ENCODE peak calls at places on chromosomes 11 and 22, in nine cellular contexts. F, T, N, M, B, R, A, W and V are unnamed samples.

GRCh38 chr11:78651923-78652602 is 77.4 kb upstream of the NARS2 start:
- DNase-seq in M (no peak), N (no peak), R (no peak), A (no peak), F (no peak), T (no peak), B (no peak), W (no peak), V (no peak)

GRCh38 chr11:134413334-134414035 is 1.4 kb upstream of the B3GAT1 start:
- DNase-seq in B (no peak), N (no peak), R (peak), T (no peak), W (no peak), A (no peak), F (peak), M (no peak), V (no peak)

GRCh38 chr11:134854391-134854991 is 442.4 kb upstream of the B3GAT1 start:
- DNase-seq in F (no peak), M (no peak), B (no peak), W (no peak), A (no peak), T (no peak), R (no peak), N (no peak), V (no peak)

GRCh38 chr11:67369275-67369674 is 4.1 kb downstream of the CLCF1 start:
- DNase-seq in W (no peak), N (no peak), A (no peak), R (no peak), T (no peak), F (no peak), B (no peak), M (no peak), V (no peak)

GRCh38 chr22:45968751-45969413 is 8.1 kb downstream of the WNT7B start:
- DNase-seq in W (no peak), F (no peak), B (no peak), R (no peak), T (no peak), M (no peak), N (peak), A (no peak), V (no peak)

GRCh38 chr11:125947419-125948277 is 1.8 kb downstream of the VSIG10L2 start:
- DNase-seq in R (no peak), F (no peak), T (no peak), M (no peak), B (no peak), N (no peak), W (no peak), A (no peak), V (no peak)

GRCh38 chr11:131609317-131609716 is 238.9 kb downstream of the NTM start:
- DNase-seq in F (no peak), T (no peak), A (no peak), R (no peak), N (no peak), W (no peak), B (no peak), M (no peak), V (peak)

GRCh38 chr22:47372596-47373385 is 610.3 kb downstream of the TBC1D22A start:
- DNase-seq in B (no peak), M (no peak), A (no peak), T (no peak), N (no peak), F (no peak), R (no peak), W (no peak), V (no peak)

GRCh38 chr11:132334769-132335280 is 964.4 kb downstream of the NTM start:
- DNase-seq in B (no peak), N (no peak), W (no peak), R (no peak), F (no peak), A (no peak), T (no peak), M (no peak), V (no peak)

GRCh38 chr11:11531127-11531526 is 90.7 kb downstream of the GALNT18 start:
- DNase-seq in R (no peak), M (no peak), A (no peak), F (no peak), W (no peak), N (no peak), T (no peak), B (no peak), V (no peak)

GRCh38 chr11:105923252-105923651 is 98.8 kb downstream of the MSANTD4 start:
- DNase-seq in T (no peak), F (no peak), B (no peak), W (no peak), A (no peak), N (no peak), M (no peak), R (no peak), V (no peak)

GRCh38 chr11:46055371-46055770 is 65.9 kb downstream of the PHF21A start:
- DNase-seq in R (peak), N (no peak), M (no peak), A (no peak), T (no peak), F (peak), W (no peak), B (no peak), V (no peak)

GRCh38 chr11:134045799-134046635 is 22.9 kb upstream of the JAM3 start:
- DNase-seq in B (no peak), T (peak), R (peak), W (no peak), M (no peak), N (peak), F (peak), A (no peak), V (no peak)

GRCh38 chr11:126007263-126007662 is 55.4 kb downstream of the CDON start:
- DNase-seq in M (no peak), T (no peak), W (no peak), F (no peak), B (no peak), A (no peak), N (no peak), R (no peak), V (no peak)

GRCh38 chr11:62444271-62444833 is 25.5 kb downstream of the SCGB1A1 start:
- DNase-seq in A (peak), W (peak), B (peak), M (no peak), F (no peak), R (peak), T (no peak), N (no peak), V (no peak)

GRCh38 chr11:102830328-102830727 is 13.1 kb downstream of the MMP3 start:
- DNase-seq in B (no peak), M (no peak), R (no peak), T (no peak), A (no peak), N (no peak), W (no peak), F (no peak), V (no peak)

GRCh38 chr11:60263434-60263833 is 17.0 kb upstream of the MS4A4A start:
- DNase-seq in M (no peak), B (no peak), R (no peak), F (no peak), W (no peak), N (peak), T (no peak), A (no peak), V (no peak)

GRCh38 chr22:35430897-35431322 is 31.0 kb downstream of the MCM5 start:
- DNase-seq in F (peak), A (peak), N (peak), W (peak), T (peak), B (peak), M (peak), R (peak), V (peak)

GRCh38 chr11:7019500-7020182 is 505 bp downstream of the ZNF214 start:
- DNase-seq in F (peak), W (peak), B (peak), T (peak), R (peak), M (no peak), N (no peak), A (peak), V (no peak)

GRCh38 chr11:111283945-111284481 is 14.3 kb upstream of the POU2AF3 start:
- DNase-seq in M (no peak), T (no peak), B (peak), W (peak), F (peak), N (peak), R (no peak), A (peak), V (no peak)

GRCh38 chr11:130411223-130411622 is 17.2 kb downstream of the ADAMTS8 start:
- DNase-seq in F (no peak), R (no peak), N (no peak), A (no peak), B (no peak), W (no peak), T (no peak), M (no peak), V (no peak)

GRCh38 chr11:89442801-89443200 is 48.4 kb downstream of the NOX4 start:
- DNase-seq in F (peak), M (no peak), R (no peak), N (no peak), A (no peak), T (no peak), B (no peak), W (no peak), V (no peak)

DNA sequence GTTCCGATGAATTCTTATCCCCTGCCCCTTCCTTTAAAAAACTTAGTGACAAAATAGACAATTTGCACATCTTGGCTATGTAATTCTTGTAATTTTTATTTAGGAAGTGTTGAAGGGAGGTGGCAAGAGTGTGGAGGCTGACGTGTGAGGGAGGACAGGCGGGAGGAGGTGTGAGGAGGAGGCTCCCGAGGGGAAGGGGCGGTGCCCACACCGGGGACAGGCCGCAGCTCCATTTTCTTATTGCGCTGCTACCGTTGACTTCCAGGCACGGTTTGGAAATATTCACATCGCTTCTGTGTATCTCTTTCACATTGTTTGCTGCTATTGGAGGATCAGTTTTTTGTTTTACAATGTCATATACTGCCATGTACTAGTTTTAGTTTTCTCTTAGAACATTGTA is 12.0 kb downstream of the CCND1 start:
- DNase-seq in W (peak), N (no peak), R (no peak), M (peak), T (no peak), B (no peak), A (no peak), F (no peak), V (no peak)
- TF ChIP-seq CTCF in W (no peak), N (no peak), R (no peak), M (no peak), T (no peak), B (no peak), A (no peak), F (no peak), V (no peak)

GRCh38 chr11:73749118-73749517 is 11.8 kb downstream of the RAB6A start:
- DNase-seq in F (no peak), T (no peak), B (no peak), M (no peak), A (no peak), R (no peak), N (no peak), W (no peak), V (no peak)
- H3K4me3 ChIP-seq in F (no peak), T (no peak), B (no peak), M (no peak), A (no peak), R (no peak), N (no peak), W (no peak), V (no peak)

GRCh38 chr22:44423556-44423955 is 74.5 kb downstream of the RTL6 start:
- DNase-seq in R (no peak), W (peak), T (no peak), F (no peak), N (no peak), A (no peak), M (no peak), B (no peak), V (no peak)

GRCh38 chr22:44425356-44425755 is 72.7 kb downstream of the RTL6 start:
- DNase-seq in M (no peak), B (no peak), F (no peak), W (no peak), N (no peak), A (no peak), T (no peak), R (no peak), V (no peak)

GRCh38 chr22:44424131-44424711 is 73.8 kb downstream of the RTL6 start:
- DNase-seq in N (no peak), M (no peak), R (no peak), T (no peak), A (no peak), F (no peak), B (no peak), W (peak), V (no peak)

GRCh38 chr22:44422742-44423370 is 75.2 kb downstream of the RTL6 start:
- DNase-seq in R (no peak), M (no peak), N (no peak), A (no peak), B (no peak), F (no peak), T (no peak), W (peak), V (no peak)

DNA sequence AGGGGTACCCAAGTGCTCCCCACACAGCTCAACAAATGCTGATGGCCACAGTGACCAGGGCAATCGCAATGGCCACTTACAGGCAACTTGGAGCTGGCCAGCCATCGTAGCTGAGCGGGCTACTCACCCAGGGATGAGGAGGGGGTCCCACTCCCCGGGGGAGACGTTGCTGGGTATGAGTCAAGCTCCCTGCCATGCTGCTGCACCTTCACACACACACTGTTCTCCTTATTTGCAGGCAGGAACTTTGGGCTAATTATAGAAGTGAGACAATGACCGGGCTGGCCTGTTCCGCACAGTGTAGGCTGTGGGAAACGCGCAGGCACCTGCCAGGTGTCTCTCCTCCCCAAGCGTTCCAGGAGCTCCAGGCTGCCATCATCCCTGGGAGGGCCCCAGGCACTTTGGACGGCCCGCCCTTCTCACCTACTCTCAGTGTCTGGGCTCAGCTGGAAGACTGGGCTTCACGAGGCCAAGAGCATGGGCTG is 73.1 kb downstream of the RTL6 start:
- DNase-seq in M (no peak), F (no peak), B (no peak), A (no peak), W (no peak), T (no peak), R (no peak), N (no peak), V (no peak)
- TF ChIP-seq CTCF in M (no peak), F (no peak), B (no peak), A (no peak), W (no peak), T (no peak), R (no peak), N (no peak), V (no peak)

DNA sequence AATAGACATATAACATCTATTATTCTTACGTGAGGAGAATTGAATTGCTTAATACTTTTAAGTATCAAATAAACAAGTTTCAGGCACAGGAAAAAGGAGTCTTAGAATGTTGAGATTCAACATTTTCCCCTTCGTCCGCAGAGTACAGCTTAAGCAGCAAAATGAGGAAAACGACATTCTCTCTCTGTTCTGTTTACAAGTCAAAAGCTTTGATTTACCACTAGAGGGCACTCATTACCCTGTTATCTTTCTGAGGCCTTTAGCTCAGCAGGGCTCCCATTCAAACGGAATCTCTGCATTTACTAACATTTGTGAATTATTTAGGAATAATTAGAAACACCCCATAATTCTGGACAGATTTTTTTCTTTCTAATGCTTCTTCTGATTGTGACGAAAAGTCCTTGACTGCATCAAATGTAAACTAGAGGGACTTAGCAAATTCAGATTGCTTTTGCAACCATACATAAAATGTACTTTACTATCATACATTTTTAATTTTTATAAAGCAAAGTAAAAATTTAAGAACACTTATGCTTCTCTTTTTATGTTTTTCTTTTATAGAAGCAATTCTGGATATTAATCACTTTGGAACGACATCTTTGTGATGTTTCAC is 75.0 kb downstream of the JRKL start:
- DNase-seq in N (peak), M (peak), B (no peak), F (peak), R (peak), T (peak), A (peak), W (no peak), V (peak)
- H3K4me3 ChIP-seq in N (no peak), M (no peak), B (no peak), F (no peak), R (no peak), T (no peak), A (no peak), W (no peak), V (peak)

GRCh38 chr11:116249561-116249960 is 523.2 kb downstream of the BUD13 start:
- DNase-seq in M (no peak), B (no peak), N (no peak), T (no peak), F (peak), R (no peak), W (no peak), A (no peak), V (no peak)
- TF ChIP-seq CTCF in M (no peak), B (no peak), N (peak), T (no peak), F (no peak), R (no peak), W (no peak), A (no peak), V (no peak)

GRCh38 chr11:112620621-112621394 is 340.4 kb upstream of the NCAM1 start:
- DNase-seq in N (peak), M (no peak), T (no peak), B (no peak), W (no peak), F (no peak), R (no peak), A (no peak), V (no peak)
- H3K4me3 ChIP-seq in N (no peak), M (no peak), T (no peak), B (no peak), W (no peak), F (no peak), R (no peak), A (no peak), V (no peak)

DNA sequence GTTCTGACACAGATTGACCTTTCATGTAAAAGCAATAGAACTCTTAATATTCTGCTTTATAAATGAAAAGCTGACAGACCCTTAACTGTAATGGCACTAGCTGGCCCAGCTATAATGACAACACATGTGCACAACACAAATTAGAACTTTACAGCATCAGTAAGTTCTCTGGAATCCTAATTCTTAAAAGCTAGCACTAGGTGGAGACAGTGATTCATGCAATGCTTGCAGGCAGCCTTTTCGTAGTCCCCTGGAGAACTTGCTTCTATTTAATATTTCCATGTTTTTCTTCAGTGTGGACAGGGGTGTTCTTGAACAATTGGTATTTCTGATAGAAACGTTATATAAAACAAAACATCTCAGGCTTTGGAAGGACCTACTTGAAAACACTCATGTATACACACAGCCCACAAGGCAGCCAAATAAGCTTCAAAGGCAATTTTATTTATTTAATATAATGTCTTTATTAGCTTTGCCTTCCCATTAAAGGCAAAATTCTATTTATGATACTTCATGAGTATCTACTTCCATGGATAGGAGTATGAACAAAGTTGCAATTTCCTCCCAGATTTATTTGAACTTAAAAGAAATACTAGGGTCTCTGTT is 374.3 kb upstream of the MPPED2 start:
- DNase-seq in T (peak), R (peak), N (peak), F (peak), A (no peak), W (no peak), M (no peak), B (no peak), V (no peak)
- TF ChIP-seq CTCF in T (peak), R (peak), N (no peak), F (peak), A (peak), W (no peak), M (no peak), B (no peak), V (peak)

GRCh38 chr22:38305481-38306448 is 11.5 kb downstream of the CSNK1E start:
- DNase-seq in M (no peak), F (peak), W (no peak), T (no peak), B (peak), N (peak), R (peak), A (no peak), V (no peak)
- H3K4me3 ChIP-seq in M (no peak), F (no peak), W (no peak), T (no peak), B (no peak), N (no peak), R (no peak), A (peak), V (no peak)

DNA sequence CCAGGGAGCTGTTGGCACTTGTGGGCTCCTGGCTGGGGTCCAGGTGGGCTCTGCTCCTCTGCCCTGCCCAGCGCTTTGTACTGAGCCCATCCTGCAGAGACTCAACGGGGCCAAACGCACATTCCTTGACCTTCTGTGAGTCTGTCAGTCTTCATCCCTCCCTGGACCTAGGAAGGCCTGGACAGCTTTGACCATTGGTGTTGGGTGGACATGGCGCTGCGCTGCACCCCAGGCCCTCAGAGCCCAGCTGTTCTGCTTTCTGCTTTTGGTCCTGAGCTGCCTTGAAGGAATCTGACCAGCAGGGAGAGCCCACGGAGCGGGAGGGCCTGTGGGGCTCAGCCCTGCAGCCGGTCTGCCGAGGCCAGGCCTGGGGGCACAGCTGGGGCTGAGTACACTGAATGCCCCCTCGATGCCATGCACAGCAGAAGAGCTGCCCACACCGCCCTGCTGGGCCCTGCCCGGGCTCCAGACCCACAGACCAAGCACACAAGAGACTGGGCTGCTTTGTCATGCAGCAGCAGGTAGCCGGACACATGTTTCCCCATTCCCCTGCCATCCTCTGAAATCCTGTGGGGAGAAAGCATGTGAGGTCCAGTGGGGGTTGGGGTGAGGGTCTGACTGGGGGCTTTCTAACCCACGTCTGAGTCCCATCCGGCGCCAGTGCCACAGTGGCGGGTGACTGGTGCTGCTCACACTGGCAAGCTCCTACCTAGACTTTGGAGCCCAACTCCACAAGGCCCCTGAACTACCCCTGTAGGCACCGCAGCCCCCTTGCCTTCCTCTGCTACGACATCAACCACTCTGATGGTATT is 24.1 kb upstream of the CCDC188 start:
- DNase-seq in F (no peak), W (no peak), B (no peak), A (no peak), M (no peak), N (peak), T (peak), R (peak), V (no peak)
- TF ChIP-seq CTCF in F (peak), W (no peak), B (no peak), A (peak), M (peak), N (peak), T (peak), R (peak), V (peak)